ENCODE peak calls at places on chromosomes 16 and 17, in four cellular contexts. Y is left ventricle myocardium inferior, J is tibial artery, E is body of pancreas. H is an unnamed sample.

GRCh38 chr17:5864910-5865657 is 205.1 kb upstream of the WSCD1 start:
- DNase-seq in Y (no peak), J (no peak), E (no peak), H (no peak)

GRCh38 chr16:4344659-4345438 is 6.3 kb downstream of the PAM16 start:
- DNase-seq in Y (no peak), J (no peak), E (peak), H (no peak)

GRCh38 chr16:9072806-9073341 is 18.6 kb upstream of the HAPSTR1 start:
- DNase-seq in Y (no peak), J (no peak), E (no peak), H (no peak)

GRCh38 chr17:8696951-8697745 is 47.5 kb downstream of the CCDC42 start:
- DNase-seq in Y (no peak), J (peak), E (peak), H (peak)

GRCh38 chr16:82761236-82761635 is 134.5 kb downstream of the CDH13 start:
- DNase-seq in Y (peak), J (peak), E (peak), H (no peak)

GRCh38 chr17:65533056-65533745 is 28.2 kb downstream of the AXIN2 start:
- DNase-seq in Y (no peak), J (no peak), E (no peak), H (no peak)

GRCh38 chr16:3389663-3390338 is 11.0 kb downstream of the ZSCAN32 start:
- DNase-seq in Y (no peak), J (no peak), E (no peak), H (no peak)

GRCh38 chr16:79651363-79651762 is 50.8 kb upstream of the MAF start:
- DNase-seq in Y (peak), J (peak), E (peak), H (peak)

GRCh38 chr17:78766743-78767294 is 15.3 kb downstream of the CYTH1 start:
- DNase-seq in Y (no peak), J (no peak), E (no peak), H (no peak)

GRCh38 chr17:3528604-3529511 is 28.8 kb downstream of the TRPV3 start:
- DNase-seq in Y (no peak), J (no peak), E (no peak), H (no peak)

GRCh38 chr16:55275869-55276268 is 48.1 kb upstream of the IRX6 start:
- DNase-seq in Y (no peak), J (no peak), E (no peak), H (no peak)

GRCh38 chr17:27793168-27793905 is 7.0 kb downstream of the NOS2 start:
- DNase-seq in Y (peak), J (no peak), E (no peak), H (no peak)

GRCh38 chr17:19247423-19247822 is 10.3 kb downstream of the EPN2 start:
- DNase-seq in Y (no peak), J (no peak), E (no peak), H (peak)

GRCh38 chr17:71437176-71437575 is 683.6 kb upstream of the SOX9 start:
- DNase-seq in Y (no peak), J (no peak), E (no peak), H (no peak)

GRCh38 chr17:58329035-58329807 is 626 bp upstream of the TSPOAP1 start:
- DNase-seq in Y (peak), J (peak), E (peak), H (peak)

GRCh38 chr16:21301895-21302291 is 23.8 kb upstream of the CRYM start:
- DNase-seq in Y (no peak), J (no peak), E (no peak), H (no peak)

GRCh38 chr17:54948380-54948779 is 20.1 kb downstream of the COX11 start:
- DNase-seq in Y (no peak), J (no peak), E (no peak), H (no peak)

GRCh38 chr17:74212913-74213791 is at the start of gene TTYH2:
- DNase-seq in Y (peak), J (peak), E (peak), H (peak)

GRCh38 chr17:16419074-16419928 is 3.9 kb downstream of the TRPV2 start:
- DNase-seq in Y (no peak), J (peak), E (peak), H (no peak)

GRCh38 chr16:80731915-80732314 is 72.5 kb downstream of the CDYL2 start:
- DNase-seq in Y (no peak), J (no peak), E (no peak), H (no peak)

GRCh38 chr17:33106525-33107162 is 115.0 kb downstream of the SPACA3 start:
- DNase-seq in Y (no peak), J (no peak), E (no peak), H (no peak)

GRCh38 chr17:37829446-37830142 is 84.7 kb upstream of the HNF1B start:
- DNase-seq in Y (no peak), J (no peak), E (no peak), H (no peak)

GRCh38 chr16:31754998-31755615 is 118.5 kb upstream of the ZNF267 start:
- DNase-seq in Y (no peak), J (no peak), E (no peak), H (no peak)

GRCh38 chr16:79712273-79712672 is 111.7 kb upstream of the MAF start:
- DNase-seq in Y (no peak), J (no peak), E (no peak), H (no peak)

GRCh38 chr17:73747221-73748002 is 103.2 kb upstream of the SDK2 start:
- DNase-seq in Y (peak), J (no peak), E (peak), H (no peak)

GRCh38 chr17:18314059-18314730 is 599 bp downstream of the TOP3A start:
- DNase-seq in Y (no peak), J (no peak), E (no peak), H (peak)

GRCh38 chr17:68383443-68384321 is 73.6 kb downstream of the WIPI1 start:
- DNase-seq in Y (no peak), J (no peak), E (peak), H (peak)

GRCh38 chr17:35795007-35795870 is at the start of gene MMP28:
- DNase-seq in Y (peak), J (no peak), E (peak), H (peak)

GRCh38 chr17:35790826-35791225 is 4.6 kb downstream of the MMP28 start:
- DNase-seq in Y (no peak), J (no peak), E (no peak), H (no peak)

GRCh38 chr17:35795871-35796265 is 427 bp upstream of the MMP28 start:
- DNase-seq in Y (no peak), J (no peak), E (no peak), H (no peak)

GRCh38 chr17:35791681-35792350 is 3.6 kb downstream of the MMP28 start:
- DNase-seq in Y (no peak), J (no peak), E (no peak), H (no peak)

DNA sequence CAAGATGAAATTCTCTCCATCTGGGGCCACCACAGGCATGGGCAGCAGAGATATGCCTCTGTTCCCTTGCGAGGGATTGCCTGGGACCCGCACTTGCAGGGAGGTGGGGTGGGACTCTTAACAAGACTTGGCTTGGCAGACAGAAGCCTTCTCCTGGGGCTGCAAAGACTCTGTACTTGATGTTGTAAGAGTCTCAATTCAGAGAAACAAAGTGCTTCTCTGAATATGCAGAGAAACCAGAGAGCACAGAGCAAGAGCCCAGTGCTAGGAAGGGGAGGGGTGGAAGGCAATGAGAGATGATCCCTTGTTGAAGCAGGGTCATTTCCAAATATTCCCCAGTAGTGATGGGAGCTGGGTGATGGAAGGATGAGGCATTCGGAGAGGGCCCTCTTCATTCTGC is 2.2 kb downstream of the MMP28 start:
- DNase-seq in Y (no peak), J (no peak), E (no peak), H (no peak)
- H3K4me3 ChIP-seq in Y (no peak), J (no peak), E (no peak), H (no peak)

GRCh38 chr17:39271546-39271945 is 45.8 kb upstream of the STAC2 start:
- DNase-seq in Y (no peak), J (no peak), E (no peak), H (no peak)

GRCh38 chr17:39276113-39276512 is 50.4 kb upstream of the STAC2 start:
- DNase-seq in Y (no peak), J (no peak), E (no peak), H (no peak)

GRCh38 chr17:39270923-39271322 is 45.2 kb upstream of the STAC2 start:
- DNase-seq in Y (no peak), J (no peak), E (no peak), H (no peak)
- TF ChIP-seq CTCF in Y (peak), J (peak), E (no peak), H (no peak)

GRCh38 chr16:88975511-88976061 is 1.4 kb downstream of the CBFA2T3 start:
- DNase-seq in Y (no peak), J (no peak), E (peak), H (no peak)

GRCh38 chr16:88973007-88973410 is 4.0 kb downstream of the CBFA2T3 start:
- DNase-seq in Y (no peak), J (no peak), E (no peak), H (no peak)

GRCh38 chr16:88974641-88975215 is 2.3 kb downstream of the CBFA2T3 start:
- DNase-seq in Y (no peak), J (no peak), E (no peak), H (peak)

GRCh38 chr16:88973415-88974050 is 3.5 kb downstream of the CBFA2T3 start:
- DNase-seq in Y (no peak), J (no peak), E (no peak), H (peak)

GRCh38 chr16:88974080-88974479 is 2.9 kb downstream of the CBFA2T3 start:
- DNase-seq in Y (no peak), J (no peak), E (no peak), H (peak)
- H3K27ac ChIP-seq in Y (no peak), J (no peak), E (no peak), H (no peak)

DNA sequence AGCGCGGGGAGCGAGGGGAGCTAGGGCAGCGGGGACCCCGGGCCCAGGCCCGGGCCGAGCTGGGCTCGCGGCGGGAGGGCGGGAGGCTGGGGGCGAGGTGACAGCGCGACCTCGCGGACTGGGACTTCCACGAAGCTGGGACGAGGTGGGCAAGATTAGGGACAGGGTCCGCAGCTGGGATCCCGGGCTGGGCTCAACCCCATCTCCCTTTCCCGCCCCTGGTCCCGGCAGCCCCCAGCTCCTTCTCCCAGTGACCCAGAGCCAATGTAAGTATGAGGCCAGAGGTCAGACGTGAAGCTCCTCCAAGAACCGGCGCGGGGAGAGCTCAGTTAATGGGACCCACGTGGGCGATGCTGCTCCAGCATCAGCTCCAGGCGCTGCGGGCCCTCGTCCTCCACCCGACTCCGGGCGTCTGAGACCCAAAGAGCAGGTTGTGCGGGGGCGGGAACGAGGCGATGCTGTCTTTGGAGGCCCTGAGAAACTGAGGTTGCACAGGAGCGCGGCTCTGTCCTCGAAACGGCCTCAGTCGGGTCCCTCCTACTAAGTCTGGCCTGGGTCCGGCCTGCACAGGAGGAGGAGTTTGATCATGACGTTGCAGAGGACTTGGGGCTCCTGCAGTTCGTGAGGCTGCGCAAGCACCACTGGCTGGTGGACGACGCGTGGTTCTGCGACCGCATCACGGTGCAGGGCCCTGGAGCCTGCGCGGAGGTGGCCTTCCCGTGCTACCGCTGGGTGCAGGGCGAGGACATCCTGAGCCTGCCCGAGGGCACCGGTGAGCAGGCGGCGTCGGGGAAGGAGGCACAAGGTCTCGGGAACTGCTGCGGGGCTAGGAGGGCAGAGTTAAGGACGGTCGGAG is 635 bp downstream of the ALOX12 start:
- DNase-seq in Y (no peak), J (no peak), E (no peak), H (no peak)
- H3K4me3 ChIP-seq in Y (peak), J (peak), E (no peak), H (peak)

DNA sequence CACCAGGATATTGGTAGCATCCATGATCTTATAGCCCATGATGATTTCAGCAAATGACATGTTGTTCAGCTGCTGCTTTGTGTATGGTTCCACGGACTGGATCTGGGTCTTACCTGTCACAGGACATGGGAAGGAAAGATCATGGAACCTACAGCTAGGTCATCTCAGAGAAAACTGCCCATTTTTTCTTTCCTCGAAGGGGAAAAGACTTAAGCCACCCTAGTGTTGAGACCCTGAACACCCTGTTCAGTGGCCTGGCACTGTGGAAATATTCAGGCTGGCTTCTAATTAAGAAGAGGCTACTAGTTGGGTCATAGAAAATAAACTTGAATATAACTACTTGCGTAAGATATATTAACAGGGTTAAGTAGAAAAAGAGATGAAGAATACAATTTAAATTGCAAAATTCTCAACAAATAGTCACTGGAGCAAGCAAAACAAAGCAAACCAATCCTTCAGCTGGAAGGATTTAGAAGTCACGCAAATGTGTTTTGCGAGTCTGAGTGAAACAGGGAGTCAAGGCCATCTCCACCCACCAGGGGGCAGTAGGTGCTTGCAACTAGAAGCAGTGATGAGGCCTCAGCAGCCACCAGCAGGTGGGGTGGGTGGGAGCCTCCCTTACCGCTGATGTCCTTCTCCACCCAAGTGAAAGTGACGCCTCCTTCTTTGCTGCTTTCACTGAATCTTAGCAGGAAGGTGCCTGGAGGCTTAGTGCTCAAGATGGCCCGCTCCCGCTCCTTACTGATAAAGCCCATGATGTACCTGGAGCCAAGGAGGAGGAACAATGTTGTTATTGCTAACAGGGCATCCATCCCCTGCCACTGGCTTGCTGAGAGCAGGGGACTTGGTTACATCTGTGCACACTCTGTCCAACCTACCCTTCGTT is 34.3 kb downstream of the STAT5A start:
- DNase-seq in Y (peak), J (peak), E (peak), H (peak)
- TF ChIP-seq CTCF in Y (peak), J (peak), E (peak), H (peak)

GRCh38 chr17:40621019-40621418 is 26.6 kb downstream of the SMARCE1 start:
- DNase-seq in Y (no peak), J (no peak), E (no peak), H (no peak)
- H3K27ac ChIP-seq in Y (no peak), J (no peak), E (no peak), H (no peak)

GRCh38 chr16:49054606-49055005 is 227.0 kb downstream of the CBLN1 start:
- DNase-seq in Y (no peak), J (no peak), E (no peak), H (no peak)

GRCh38 chr16:49051626-49052025 is 230.0 kb downstream of the CBLN1 start:
- DNase-seq in Y (no peak), J (no peak), E (no peak), H (no peak)

GRCh38 chr16:49050607-49051006 is 231.0 kb downstream of the CBLN1 start:
- DNase-seq in Y (no peak), J (no peak), E (no peak), H (no peak)

GRCh38 chr16:49055824-49056545 is 225.7 kb downstream of the CBLN1 start:
- DNase-seq in Y (no peak), J (no peak), E (no peak), H (no peak)

DNA sequence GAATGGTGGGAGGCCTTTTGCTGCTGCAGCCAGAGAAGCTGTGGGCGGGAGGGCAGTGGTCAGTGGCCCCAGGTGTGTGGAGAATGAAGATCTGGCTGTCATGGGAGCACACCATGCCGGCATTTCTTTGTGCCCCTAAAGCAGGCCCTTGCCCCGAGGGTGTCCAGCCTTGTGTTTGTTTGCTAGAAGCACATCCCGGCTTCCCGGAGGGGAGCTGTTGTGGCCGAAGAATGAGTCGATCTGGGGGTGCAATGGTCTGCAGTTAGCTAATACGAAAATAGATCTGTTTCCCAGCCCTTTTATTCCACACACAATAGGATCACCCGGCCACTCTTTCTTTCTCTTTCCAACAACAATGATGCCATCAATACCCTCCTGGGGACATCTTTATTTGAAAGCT is 228.8 kb downstream of the CBLN1 start:
- DNase-seq in Y (no peak), J (no peak), E (no peak), H (no peak)
- H3K4me3 ChIP-seq in Y (no peak), J (no peak), E (no peak), H (no peak)